ENCODE peak calls at places on chromosomes 11 and 22, in six cellular contexts. V, W, D, J, F and M are unnamed samples.

GRCh38 chr22:20380486-20380885 is 13.5 kb upstream of the ZNF74 start:
- DNase-seq in V (no peak), D (no peak), F (no peak), W (no peak), J (peak), M (no peak)

GRCh38 chr11:69654660-69655478 is 13.9 kb downstream of the CCND1 start:
- DNase-seq in W (peak), F (no peak), V (peak), D (peak), J (no peak), M (no peak)

GRCh38 chr11:96708469-96708868 is 318.7 kb downstream of the JRKL start:
- DNase-seq in V (no peak), W (peak), F (peak), D (no peak), J (no peak), M (no peak)

GRCh38 chr22:29093501-29093921 is 20.7 kb downstream of the KREMEN1 start:
- DNase-seq in D (peak), J (no peak), W (peak), V (peak), F (peak), M (peak)

GRCh38 chr11:116586392-116586791 is 186.4 kb downstream of the BUD13 start:
- DNase-seq in W (no peak), J (no peak), F (no peak), D (no peak), V (no peak), M (no peak)

GRCh38 chr11:8833568-8834275 is 77.3 kb upstream of the AKIP1 start:
- DNase-seq in J (peak), V (no peak), W (peak), D (peak), F (peak), M (peak)

GRCh38 chr22:25334091-25334490 is 114.7 kb downstream of the CRYBB2 start:
- DNase-seq in D (peak), W (no peak), J (peak), V (no peak), F (no peak), M (no peak)

GRCh38 chr11:36214976-36215687 is 74.1 kb downstream of the COMMD9 start:
- DNase-seq in D (no peak), F (no peak), V (no peak), J (no peak), W (no peak), M (no peak)

GRCh38 chr11:56251954-56252353 is at the start of gene OR5T3:
- DNase-seq in J (no peak), D (no peak), W (no peak), V (no peak), F (no peak), M (no peak)

GRCh38 chr11:119673389-119674336 is 55.3 kb downstream of the NECTIN1 start:
- DNase-seq in W (no peak), D (no peak), J (no peak), F (no peak), V (no peak), M (no peak)

GRCh38 chr22:48563966-48564330 is 1263.7 kb downstream of the BRD1 start:
- DNase-seq in J (no peak), F (no peak), W (no peak), V (peak), D (no peak), M (no peak)

GRCh38 chr22:31126128-31126868 is 3.5 kb downstream of the INPP5J start:
- DNase-seq in F (no peak), D (no peak), J (no peak), V (no peak), W (no peak), M (no peak)

GRCh38 chr11:69603978-69604524 is 36.9 kb upstream of the CCND1 start:
- DNase-seq in W (no peak), F (peak), D (no peak), V (no peak), J (no peak), M (peak)

GRCh38 chr22:45878901-45879551 is 97.9 kb downstream of the WNT7B start:
- DNase-seq in J (no peak), D (no peak), V (peak), W (no peak), F (no peak), M (no peak)

GRCh38 chr22:27372969-27373670 is 428.4 kb downstream of the MN1 start:
- DNase-seq in F (peak), D (no peak), J (peak), W (peak), V (no peak), M (no peak)

GRCh38 chr22:45237065-45237990 is 3.4 kb downstream of the KIAA0930 start:
- DNase-seq in J (no peak), V (no peak), D (no peak), W (no peak), F (no peak), M (no peak)

GRCh38 chr11:1497600-1497999 is 11.0 kb upstream of the MOB2 start:
- DNase-seq in J (no peak), F (no peak), D (no peak), W (no peak), V (no peak), M (no peak)

GRCh38 chr11:43943931-43944751 is 1.7 kb downstream of the C11orf96 start:
- DNase-seq in W (no peak), V (no peak), D (peak), J (no peak), F (peak), M (peak)

GRCh38 chr22:24390156-24390555 is 37.2 kb upstream of the ADORA2A start:
- DNase-seq in F (no peak), W (no peak), V (no peak), J (no peak), D (no peak), M (no peak)

GRCh38 chr11:6612816-6613136 is 760 bp upstream of the TAF10 start:
- DNase-seq in J (no peak), W (no peak), V (peak), F (no peak), D (no peak), M (no peak)

GRCh38 chr11:83510530-83511449 is 224.6 kb upstream of the CCDC90B start:
- DNase-seq in V (no peak), F (no peak), D (no peak), W (peak), J (no peak), M (no peak)

GRCh38 chr11:75867778-75868374 is 52.9 kb downstream of the UVRAG start:
- DNase-seq in F (peak), J (peak), W (peak), V (no peak), D (peak), M (peak)

GRCh38 chr11:60938500-60938899 is 13.5 kb downstream of the SLC15A3 start:
- DNase-seq in F (no peak), D (no peak), J (no peak), W (no peak), V (no peak), M (no peak)

GRCh38 chr11:13229675-13230359 is 47.8 kb upstream of the BMAL1 start:
- DNase-seq in F (no peak), J (no peak), W (no peak), V (no peak), D (no peak), M (no peak)

GRCh38 chr11:72238040-72238450 is 5.9 kb downstream of the PHOX2A start:
- DNase-seq in D (peak), W (peak), V (no peak), F (peak), J (peak), M (peak)

GRCh38 chr11:40062616-40063015 is 1396.8 kb downstream of the LRRC4C start:
- DNase-seq in F (peak), D (no peak), J (no peak), W (no peak), V (no peak), M (no peak)

GRCh38 chr11:98307827-98308491 is 712.8 kb upstream of the CNTN5 start:
- DNase-seq in W (no peak), J (no peak), V (no peak), F (no peak), D (no peak), M (no peak)

GRCh38 chr11:19631657-19632325 is 80.8 kb upstream of the NAV2 start:
- DNase-seq in F (no peak), J (no peak), D (no peak), W (no peak), V (no peak), M (no peak)

GRCh38 chr11:8089791-8090510 is 8.9 kb downstream of the TUB start:
- DNase-seq in J (no peak), W (no peak), F (no peak), V (no peak), D (no peak), M (no peak)

GRCh38 chr11:70899616-70900015 is 352.8 kb downstream of the SHANK2 start:
- DNase-seq in W (no peak), F (no peak), V (peak), D (no peak), J (no peak), M (no peak)

GRCh38 chr11:75743711-75744563 is 24.6 kb upstream of the DGAT2 start:
- DNase-seq in D (no peak), W (no peak), V (no peak), J (no peak), F (no peak), M (no peak)

GRCh38 chr11:46380340-46381045 is 976 bp upstream of the MDK start:
- DNase-seq in D (no peak), W (peak), V (peak), J (peak), F (peak), M (no peak)

GRCh38 chr11:81159900-81160299 is 1573.8 kb downstream of the FAM181B start:
- DNase-seq in V (no peak), F (no peak), D (no peak), W (no peak), J (no peak), M (no peak)

GRCh38 chr22:22156716-22157499 is 87.7 kb upstream of the VPREB1 start:
- DNase-seq in D (peak), W (peak), V (no peak), F (peak), J (peak), M (peak)

GRCh38 chr22:37887610-37888378 is 18.3 kb upstream of the MICALL1 start:
- DNase-seq in D (peak), J (peak), W (peak), F (peak), V (no peak), M (peak)
- H3K9ac ChIP-seq in D (peak), J (no peak), W (peak), F (no peak), V (no peak), M (no peak)

DNA sequence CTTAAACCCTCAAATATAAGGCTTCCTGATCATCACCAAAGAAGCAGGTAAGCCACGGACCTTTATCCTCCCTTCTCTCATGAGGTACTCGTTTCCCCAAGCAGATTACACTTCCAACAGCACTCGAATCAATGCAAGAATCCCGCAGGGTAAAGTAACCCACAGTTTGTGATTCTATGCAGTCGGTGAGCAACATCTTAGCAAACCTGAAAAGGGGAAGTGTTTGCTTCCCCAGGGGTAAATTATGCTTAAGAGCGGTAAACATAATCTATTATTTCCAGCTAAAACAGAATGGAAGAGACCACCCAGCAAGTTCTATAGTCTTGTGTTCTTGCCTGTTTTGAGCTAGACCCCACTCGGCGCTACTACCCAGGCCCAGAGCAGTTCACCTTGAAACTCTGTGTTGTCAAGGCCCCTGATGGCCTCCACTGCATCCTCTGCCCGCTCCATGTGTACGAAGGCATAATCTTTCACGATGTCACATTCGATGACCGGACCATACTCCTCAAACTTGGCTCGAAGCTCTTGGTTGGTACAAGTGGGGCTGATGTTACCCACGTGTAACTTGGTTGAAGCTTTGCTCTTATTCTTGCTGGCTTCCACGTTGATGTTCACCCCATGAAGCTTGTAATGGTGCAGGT is 1.3 kb downstream of the RBM4B start:
- DNase-seq in J (no peak), F (no peak), V (no peak), W (no peak), D (no peak), M (no peak)
- H3K4me3 ChIP-seq in J (no peak), F (peak), V (peak), W (peak), D (no peak), M (peak)

DNA sequence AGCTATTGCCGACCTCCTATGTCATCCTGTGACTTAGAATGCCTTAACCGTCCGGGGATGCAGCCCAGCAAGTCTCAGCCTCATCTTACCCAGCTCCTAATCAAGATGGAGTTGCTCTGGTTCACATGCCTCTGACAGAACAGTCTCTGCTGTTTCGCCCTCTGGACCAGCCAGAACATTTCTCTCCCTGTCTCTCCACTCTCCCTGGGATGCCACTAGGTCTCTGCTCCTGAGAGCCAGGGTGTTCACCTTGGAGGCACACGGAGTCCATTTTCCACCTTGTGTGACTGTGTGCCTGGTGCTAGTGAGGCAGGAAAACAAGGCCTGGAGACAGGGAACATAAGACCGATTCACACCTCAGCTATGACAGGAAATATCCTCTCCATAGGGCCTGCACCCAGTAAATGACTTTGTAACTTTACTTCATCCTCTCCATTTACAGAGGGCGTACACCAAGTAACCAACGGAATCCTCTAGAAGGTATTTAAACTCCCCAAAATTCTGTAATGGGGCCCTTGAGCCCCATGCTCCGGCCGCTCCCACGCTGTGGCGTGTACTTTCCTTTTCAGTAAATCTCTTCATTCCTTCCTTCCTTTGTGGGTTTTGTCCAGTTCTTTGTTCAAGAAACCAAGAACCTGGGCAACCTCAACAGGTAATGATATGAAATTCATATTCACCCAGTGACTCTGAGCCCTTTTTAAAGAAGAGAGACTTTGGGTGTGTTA is 16.7 kb upstream of the B4GALNT4 start:
- DNase-seq in F (no peak), J (no peak), V (no peak), W (no peak), D (no peak), M (no peak)
- H3K9ac ChIP-seq in F (no peak), J (no peak), V (no peak), W (peak), D (no peak), M (no peak)

GRCh38 chr22:42930810-42931420 is 73.8 kb upstream of the ARFGAP3 start:
- DNase-seq in W (no peak), J (peak), F (peak), V (no peak), D (peak), M (peak)
- H3K4me3 ChIP-seq in W (peak), J (no peak), F (no peak), V (no peak), D (no peak), M (no peak)

GRCh38 chr11:65292866-65293265 is 21.8 kb upstream of the CDC42EP2 start:
- DNase-seq in F (no peak), D (no peak), V (no peak), W (peak), J (no peak), M (no peak)
- H3K9ac ChIP-seq in F (peak), D (peak), V (no peak), W (peak), J (no peak), M (no peak)

GRCh38 chr11:114063829-114064201 is 4.3 kb downstream of the ZBTB16 start:
- DNase-seq in D (no peak), F (no peak), J (no peak), W (no peak), V (no peak), M (no peak)

GRCh38 chr11:114065094-114065493 is 5.6 kb downstream of the ZBTB16 start:
- DNase-seq in D (no peak), V (no peak), W (no peak), F (no peak), J (no peak), M (no peak)

GRCh38 chr11:114063149-114063828 is 3.8 kb downstream of the ZBTB16 start:
- DNase-seq in D (no peak), J (no peak), W (no peak), V (no peak), F (no peak), M (no peak)

GRCh38 chr11:114066046-114066648 is 6.6 kb downstream of the ZBTB16 start:
- DNase-seq in J (no peak), F (no peak), V (no peak), D (no peak), W (no peak), M (no peak)

DNA sequence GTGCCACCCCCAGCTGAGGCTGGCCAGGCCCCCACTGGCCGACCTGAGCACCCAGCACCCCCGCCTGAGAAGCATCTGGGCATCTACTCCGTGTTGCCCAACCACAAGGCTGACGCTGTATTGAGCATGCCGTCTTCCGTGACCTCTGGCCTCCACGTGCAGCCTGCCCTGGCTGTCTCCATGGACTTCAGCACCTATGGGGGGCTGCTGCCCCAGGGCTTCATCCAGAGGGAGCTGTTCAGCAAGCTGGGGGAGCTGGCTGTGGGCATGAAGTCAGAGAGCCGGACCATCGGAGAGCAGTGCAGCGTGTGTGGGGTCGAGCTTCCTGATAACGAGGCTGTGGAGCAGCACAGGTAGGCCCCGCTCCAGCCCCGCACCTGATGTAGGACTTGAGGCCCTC is 4.7 kb downstream of the ZBTB16 start:
- DNase-seq in F (no peak), D (no peak), V (no peak), J (no peak), W (no peak), M (no peak)
- H3K4me3 ChIP-seq in F (peak), D (no peak), V (peak), J (no peak), W (no peak), M (no peak)

GRCh38 chr11:65882191-65883057 is 2.8 kb downstream of the CTSW start:
- DNase-seq in W (no peak), D (no peak), J (no peak), F (no peak), V (peak), M (no peak)

GRCh38 chr11:65883786-65884715 is 4.2 kb downstream of the FIBP start:
- DNase-seq in D (no peak), W (no peak), J (no peak), F (no peak), V (peak), M (no peak)

GRCh38 chr11:65883058-65883761 is 3.6 kb downstream of the CTSW start:
- DNase-seq in F (no peak), D (no peak), W (no peak), V (peak), J (no peak), M (no peak)

GRCh38 chr11:65879622-65880021 is at the start of gene CTSW:
- DNase-seq in D (no peak), W (no peak), J (no peak), F (no peak), V (no peak), M (no peak)

DNA sequence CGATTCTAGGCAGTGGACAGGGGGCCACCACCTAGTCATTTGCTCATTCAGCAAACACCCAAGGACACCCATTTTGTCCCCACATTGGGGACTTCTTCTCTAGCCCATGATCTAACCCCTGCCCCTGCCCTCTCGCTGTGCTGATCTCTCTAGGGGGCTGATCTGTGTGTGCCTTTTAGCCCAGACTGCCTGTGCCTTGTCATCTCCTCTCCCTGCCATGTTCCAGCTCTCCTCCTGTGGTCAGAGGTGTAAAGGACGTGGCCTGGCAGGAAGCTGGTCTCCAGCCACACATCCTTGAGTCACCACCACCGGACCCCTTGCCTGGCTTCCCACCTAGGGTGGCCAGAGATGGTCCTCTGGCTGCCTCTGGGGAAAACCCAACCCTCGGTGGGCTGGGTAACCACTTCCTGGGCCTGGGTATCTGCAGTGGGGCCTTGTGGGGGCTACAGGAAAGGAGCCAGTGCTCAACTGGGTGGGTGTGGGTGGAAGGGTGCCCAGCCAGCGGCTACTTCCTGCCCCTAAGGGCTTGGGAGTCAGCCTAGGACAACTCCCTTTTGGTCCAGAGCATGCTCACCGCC is 1.3 kb downstream of the CTSW start:
- DNase-seq in V (no peak), J (no peak), W (no peak), D (no peak), F (no peak), M (no peak)
- H3K9ac ChIP-seq in V (no peak), J (no peak), W (no peak), D (no peak), F (no peak), M (no peak)

GRCh38 chr11:27505781-27506180 is 788 bp downstream of the LIN7C start:
- DNase-seq in F (peak), V (no peak), J (no peak), D (peak), W (no peak), M (peak)
- H3K4me3 ChIP-seq in F (peak), V (peak), J (peak), D (peak), W (peak), M (peak)

DNA sequence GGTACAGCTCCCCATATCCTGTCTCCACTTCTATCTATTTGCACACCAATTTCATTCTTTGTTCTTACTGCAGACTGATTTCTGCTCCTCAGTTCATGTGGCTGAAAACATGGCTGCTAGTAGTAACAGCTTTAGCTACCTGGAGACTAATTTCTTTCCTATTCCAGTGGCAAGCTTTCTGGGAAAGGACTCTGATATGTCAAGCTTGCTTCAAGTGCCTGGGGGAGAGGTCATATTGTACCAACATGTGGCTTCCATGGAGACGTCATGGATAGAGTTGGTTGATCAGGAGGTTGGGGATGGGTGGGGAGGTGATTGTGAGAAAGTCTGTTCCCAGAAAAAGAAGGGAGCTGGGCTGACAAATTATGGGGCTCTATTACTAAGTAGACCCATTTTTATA is 44.9 kb downstream of the ADM start:
- DNase-seq in W (no peak), D (no peak), J (peak), V (no peak), F (no peak), M (no peak)
- H3K9ac ChIP-seq in W (peak), D (no peak), J (no peak), V (no peak), F (no peak), M (no peak)

GRCh38 chr22:36364255-36365019 is 23.3 kb downstream of the MYH9 start:
- DNase-seq in J (no peak), D (no peak), F (no peak), W (peak), V (peak), M (no peak)
- H3K4me3 ChIP-seq in J (no peak), D (no peak), F (no peak), W (no peak), V (no peak), M (no peak)